ENCODE peak calls at places on chromosome 5, in five cellular contexts. One of them, this sample, is unnamed.

GRCh38 chr5:15794117-15794985 is 294.4 kb downstream of the FBXL7 start:
- DNase-seq in H9: no peak
- DNase-seq in GM23248: peak
- DNase-seq in neural progenitor cell: no peak
- DNase-seq in fibroblast of lung: peak
- DNase-seq in this sample: no peak

GRCh38 chr5:67149933-67150523 is 46.6 kb downstream of the CD180 start:
- DNase-seq in H9: no peak
- DNase-seq in GM23248: peak
- DNase-seq in neural progenitor cell: no peak
- DNase-seq in fibroblast of lung: peak
- DNase-seq in this sample: no peak

GRCh38 chr5:1895771-1896420 is 13.2 kb upstream of the IRX4 start:
- DNase-seq in H9: no peak
- DNase-seq in GM23248: no peak
- DNase-seq in neural progenitor cell: no peak
- DNase-seq in fibroblast of lung: no peak
- DNase-seq in this sample: no peak

GRCh38 chr5:56402273-56403223 is 169.4 kb upstream of the ANKRD55 start:
- DNase-seq in H9: no peak
- DNase-seq in GM23248: no peak
- DNase-seq in neural progenitor cell: peak
- DNase-seq in fibroblast of lung: no peak
- DNase-seq in this sample: no peak

GRCh38 chr5:154850255-154851062 is at the start of gene FAXDC2:
- DNase-seq in H9: peak
- DNase-seq in GM23248: peak
- DNase-seq in neural progenitor cell: peak
- DNase-seq in fibroblast of lung: peak
- DNase-seq in this sample: no peak

GRCh38 chr5:177440211-177440989 is 6.2 kb upstream of the PRR7 start:
- DNase-seq in H9: peak
- DNase-seq in GM23248: no peak
- DNase-seq in neural progenitor cell: no peak
- DNase-seq in fibroblast of lung: no peak
- DNase-seq in this sample: no peak

GRCh38 chr5:172322028-172322965 is 38.7 kb upstream of the UBTD2 start:
- DNase-seq in H9: no peak
- DNase-seq in GM23248: no peak
- DNase-seq in neural progenitor cell: no peak
- DNase-seq in fibroblast of lung: no peak
- DNase-seq in this sample: no peak

GRCh38 chr5:115124741-115125140 is 45.0 kb downstream of the TRIM36 start:
- DNase-seq in H9: no peak
- DNase-seq in GM23248: no peak
- DNase-seq in neural progenitor cell: no peak
- DNase-seq in fibroblast of lung: no peak
- DNase-seq in this sample: no peak

GRCh38 chr5:86917117-86917579 is 299.4 kb downstream of the COX7C start:
- DNase-seq in H9: no peak
- DNase-seq in GM23248: peak
- DNase-seq in neural progenitor cell: peak
- DNase-seq in fibroblast of lung: peak
- DNase-seq in this sample: no peak

GRCh38 chr5:173866249-173867172 is 21.6 kb upstream of the CPEB4 start:
- DNase-seq in H9: no peak
- DNase-seq in GM23248: no peak
- DNase-seq in neural progenitor cell: peak
- DNase-seq in fibroblast of lung: no peak
- DNase-seq in this sample: no peak

GRCh38 chr5:151259931-151260330 is 6.9 kb downstream of the GM2A start:
- DNase-seq in H9: no peak
- DNase-seq in GM23248: no peak
- DNase-seq in neural progenitor cell: no peak
- DNase-seq in fibroblast of lung: no peak
- DNase-seq in this sample: no peak

GRCh38 chr5:172875372-172876279 is 41.6 kb downstream of the ERGIC1 start:
- DNase-seq in H9: no peak
- DNase-seq in GM23248: no peak
- DNase-seq in neural progenitor cell: no peak
- DNase-seq in fibroblast of lung: no peak
- DNase-seq in this sample: no peak

GRCh38 chr5:154384480-154385235 is 61.1 kb upstream of the SAP30L start:
- DNase-seq in H9: no peak
- DNase-seq in GM23248: no peak
- DNase-seq in neural progenitor cell: no peak
- DNase-seq in fibroblast of lung: no peak
- DNase-seq in this sample: peak

GRCh38 chr5:58818515-58818914 is 235.6 kb downstream of the RAB3C start:
- DNase-seq in H9: no peak
- DNase-seq in GM23248: no peak
- DNase-seq in neural progenitor cell: no peak
- DNase-seq in fibroblast of lung: no peak
- DNase-seq in this sample: no peak

GRCh38 chr5:174608631-174609097 is 115.7 kb upstream of the MSX2 start:
- DNase-seq in H9: no peak
- DNase-seq in GM23248: no peak
- DNase-seq in neural progenitor cell: peak
- DNase-seq in fibroblast of lung: no peak
- DNase-seq in this sample: no peak

GRCh38 chr5:16666861-16667481 is 50.2 kb upstream of the RETREG1 start:
- DNase-seq in H9: no peak
- DNase-seq in GM23248: peak
- DNase-seq in neural progenitor cell: peak
- DNase-seq in fibroblast of lung: peak
- DNase-seq in this sample: no peak

GRCh38 chr5:59001154-59001553 is 418.3 kb downstream of the RAB3C start:
- DNase-seq in H9: no peak
- DNase-seq in GM23248: no peak
- DNase-seq in neural progenitor cell: no peak
- DNase-seq in fibroblast of lung: no peak
- DNase-seq in this sample: no peak

GRCh38 chr5:127824126-127824525 is 120.9 kb downstream of the CCDC192 start:
- DNase-seq in H9: no peak
- DNase-seq in GM23248: no peak
- DNase-seq in neural progenitor cell: no peak
- DNase-seq in fibroblast of lung: no peak
- DNase-seq in this sample: no peak

GRCh38 chr5:30324083-30324482 is 869.4 kb upstream of the CDH6 start:
- DNase-seq in H9: peak
- DNase-seq in GM23248: no peak
- DNase-seq in neural progenitor cell: peak
- DNase-seq in fibroblast of lung: no peak
- DNase-seq in this sample: no peak

DNA sequence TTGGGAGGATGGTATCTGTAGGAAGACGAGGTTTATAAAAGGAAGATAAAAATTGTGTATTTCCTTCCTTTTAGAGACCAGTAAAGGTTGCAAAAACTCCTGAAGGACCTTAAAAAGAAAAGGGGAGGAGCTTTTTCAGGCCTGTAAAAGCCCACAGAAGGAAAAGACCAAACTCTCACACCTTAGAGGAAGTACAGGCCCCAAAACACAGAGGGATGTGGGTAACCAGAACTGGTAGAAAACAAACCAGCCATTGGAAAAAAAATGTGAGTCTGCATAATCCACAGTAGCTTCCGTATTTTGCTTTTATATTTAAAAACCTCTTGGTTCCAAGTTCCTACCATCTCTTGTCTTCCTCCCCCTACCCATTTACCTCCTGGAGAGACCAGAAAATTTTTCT is 8.5 kb downstream of the GIN1 start:
- DNase-seq in H9: no peak
- DNase-seq in GM23248: no peak
- DNase-seq in neural progenitor cell: no peak
- DNase-seq in fibroblast of lung: no peak
- DNase-seq in this sample: no peak
- H2AFZ ChIP-seq in H9: no peak
- H2AFZ ChIP-seq in GM23248: no peak
- H2AFZ ChIP-seq in neural progenitor cell: no peak
- H2AFZ ChIP-seq in fibroblast of lung: no peak
- H2AFZ ChIP-seq in this sample: no peak

GRCh38 chr5:167355370-167355769 is 936.1 kb upstream of the WWC1 start:
- DNase-seq in H9: no peak
- DNase-seq in GM23248: no peak
- DNase-seq in neural progenitor cell: peak
- DNase-seq in fibroblast of lung: no peak
- DNase-seq in this sample: no peak
- H2AFZ ChIP-seq in H9: no peak
- H2AFZ ChIP-seq in GM23248: no peak
- H2AFZ ChIP-seq in neural progenitor cell: peak
- H2AFZ ChIP-seq in fibroblast of lung: no peak
- H2AFZ ChIP-seq in this sample: no peak

DNA sequence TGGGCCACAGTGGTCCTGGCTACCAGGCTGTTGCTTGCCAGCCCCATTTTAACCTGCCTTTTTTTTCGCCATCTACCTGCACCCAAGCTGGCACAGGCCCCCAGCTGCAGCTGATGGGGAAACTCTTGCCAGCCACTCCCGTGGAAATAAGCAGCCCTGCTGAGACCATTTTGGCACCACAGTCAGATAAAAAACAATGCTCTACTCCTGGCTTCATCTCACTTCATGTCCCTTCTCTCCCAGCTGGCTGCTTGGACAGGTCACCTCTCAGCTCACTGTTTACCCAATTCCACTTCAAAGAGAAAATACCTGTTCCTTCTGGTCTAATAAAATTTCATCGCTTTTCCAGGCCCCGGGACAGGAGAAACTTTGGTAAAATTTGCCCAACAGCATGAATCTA is 322.6 kb upstream of the SLC30A5 start:
- DNase-seq in H9: no peak
- DNase-seq in GM23248: no peak
- DNase-seq in neural progenitor cell: no peak
- DNase-seq in fibroblast of lung: no peak
- DNase-seq in this sample: no peak
- H2AFZ ChIP-seq in H9: no peak
- H2AFZ ChIP-seq in GM23248: no peak
- H2AFZ ChIP-seq in neural progenitor cell: no peak
- H2AFZ ChIP-seq in fibroblast of lung: no peak
- H2AFZ ChIP-seq in this sample: no peak

GRCh38 chr5:119329701-119330100 is 26.1 kb upstream of the TNFAIP8 start:
- DNase-seq in H9: no peak
- DNase-seq in GM23248: no peak
- DNase-seq in neural progenitor cell: no peak
- DNase-seq in fibroblast of lung: no peak
- DNase-seq in this sample: no peak

GRCh38 chr5:119328753-119329602 is 26.8 kb upstream of the TNFAIP8 start:
- DNase-seq in H9: no peak
- DNase-seq in GM23248: peak
- DNase-seq in neural progenitor cell: no peak
- DNase-seq in fibroblast of lung: peak
- DNase-seq in this sample: no peak

GRCh38 chr5:119324842-119325241 is 31.0 kb upstream of the TNFAIP8 start:
- DNase-seq in H9: no peak
- DNase-seq in GM23248: no peak
- DNase-seq in neural progenitor cell: no peak
- DNase-seq in fibroblast of lung: no peak
- DNase-seq in this sample: no peak

GRCh38 chr5:119323630-119324000 is 32.2 kb upstream of the TNFAIP8 start:
- DNase-seq in H9: no peak
- DNase-seq in GM23248: peak
- DNase-seq in neural progenitor cell: no peak
- DNase-seq in fibroblast of lung: peak
- DNase-seq in this sample: no peak

DNA sequence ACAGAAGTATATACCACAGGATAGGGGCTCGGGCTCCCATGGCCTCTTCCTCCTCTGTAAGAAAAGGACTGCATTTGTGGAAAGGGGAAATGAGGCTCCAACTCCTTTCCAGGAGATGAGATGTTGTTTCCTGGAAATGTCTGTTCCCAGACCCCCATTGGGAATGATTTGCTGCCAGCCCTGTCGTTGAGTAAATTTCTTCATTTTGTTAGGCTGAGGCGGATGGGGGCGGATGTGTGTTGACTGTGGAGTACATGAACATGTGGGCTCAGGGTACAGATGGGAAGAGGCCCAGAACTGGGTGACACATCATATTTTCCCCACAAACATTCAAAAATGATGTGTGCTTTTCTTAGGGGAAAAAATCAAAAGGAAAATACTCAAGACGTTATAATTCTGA is 28.8 kb upstream of the TNFAIP8 start:
- DNase-seq in H9: no peak
- DNase-seq in GM23248: peak
- DNase-seq in neural progenitor cell: no peak
- DNase-seq in fibroblast of lung: no peak
- DNase-seq in this sample: no peak
- H2AFZ ChIP-seq in H9: no peak
- H2AFZ ChIP-seq in GM23248: peak
- H2AFZ ChIP-seq in neural progenitor cell: no peak
- H2AFZ ChIP-seq in fibroblast of lung: no peak
- H2AFZ ChIP-seq in this sample: no peak

GRCh38 chr5:83871533-83872380 is 151.1 kb upstream of the HAPLN1 start:
- DNase-seq in H9: no peak
- DNase-seq in GM23248: no peak
- DNase-seq in neural progenitor cell: no peak
- DNase-seq in fibroblast of lung: no peak
- DNase-seq in this sample: no peak
- H2AFZ ChIP-seq in H9: no peak
- H2AFZ ChIP-seq in GM23248: peak
- H2AFZ ChIP-seq in neural progenitor cell: no peak
- H2AFZ ChIP-seq in fibroblast of lung: no peak
- H2AFZ ChIP-seq in this sample: no peak

GRCh38 chr5:93307557-93307956 is 273.5 kb downstream of the NR2F1-AS1 start:
- DNase-seq in H9: no peak
- DNase-seq in GM23248: peak
- DNase-seq in neural progenitor cell: no peak
- DNase-seq in fibroblast of lung: peak
- DNase-seq in this sample: no peak

GRCh38 chr5:93304851-93305250 is 276.2 kb downstream of the NR2F1-AS1 start:
- DNase-seq in H9: no peak
- DNase-seq in GM23248: no peak
- DNase-seq in neural progenitor cell: no peak
- DNase-seq in fibroblast of lung: no peak
- DNase-seq in this sample: no peak

GRCh38 chr5:93303291-93303691 is 277.7 kb downstream of the NR2F1-AS1 start:
- DNase-seq in H9: no peak
- DNase-seq in GM23248: no peak
- DNase-seq in neural progenitor cell: no peak
- DNase-seq in fibroblast of lung: no peak
- DNase-seq in this sample: no peak

GRCh38 chr5:93304391-93304790 is 276.6 kb downstream of the NR2F1-AS1 start:
- DNase-seq in H9: no peak
- DNase-seq in GM23248: no peak
- DNase-seq in neural progenitor cell: peak
- DNase-seq in fibroblast of lung: no peak
- DNase-seq in this sample: no peak

GRCh38 chr5:93305984-93306383 is 275.0 kb downstream of the NR2F1-AS1 start:
- DNase-seq in H9: peak
- DNase-seq in GM23248: no peak
- DNase-seq in neural progenitor cell: peak
- DNase-seq in fibroblast of lung: no peak
- DNase-seq in this sample: no peak
- H2AFZ ChIP-seq in H9: peak
- H2AFZ ChIP-seq in GM23248: no peak
- H2AFZ ChIP-seq in neural progenitor cell: peak
- H2AFZ ChIP-seq in fibroblast of lung: peak
- H2AFZ ChIP-seq in this sample: no peak

GRCh38 chr5:178674334-178674733 is 47.5 kb upstream of the CLK4 start:
- DNase-seq in H9: no peak
- DNase-seq in GM23248: peak
- DNase-seq in neural progenitor cell: no peak
- DNase-seq in fibroblast of lung: no peak
- DNase-seq in this sample: no peak
- H2AFZ ChIP-seq in H9: no peak
- H2AFZ ChIP-seq in GM23248: no peak
- H2AFZ ChIP-seq in neural progenitor cell: no peak
- H2AFZ ChIP-seq in fibroblast of lung: no peak
- H2AFZ ChIP-seq in this sample: no peak

GRCh38 chr5:3103241-3103855 is 351.9 kb upstream of the IRX2 start:
- DNase-seq in H9: peak
- DNase-seq in GM23248: no peak
- DNase-seq in neural progenitor cell: peak
- DNase-seq in fibroblast of lung: no peak
- DNase-seq in this sample: no peak
- H2AFZ ChIP-seq in H9: no peak
- H2AFZ ChIP-seq in GM23248: no peak
- H2AFZ ChIP-seq in neural progenitor cell: no peak
- H2AFZ ChIP-seq in fibroblast of lung: no peak
- H2AFZ ChIP-seq in this sample: no peak